ENCODE peak calls at places on chromosome 15, in six cellular contexts. E is thoracic aorta, I is adrenal gland, O is fibroblast of lung, B is lower lobe of right lung, T is endothelial cell of umbilical vein. Z is an unnamed sample.

GRCh38 chr15:40930430-40931299 is 1.5 kb downstream of the DLL4 start:
- DNase-seq in E (no peak), T (peak), O (no peak), B (peak), I (peak), Z (peak)

GRCh38 chr15:34084086-34084485 is 17.6 kb downstream of the EMC7 start:
- DNase-seq in T (no peak), E (no peak), O (peak), B (no peak), I (peak), Z (peak)

GRCh38 chr15:34583399-34584320 is at the start of gene GOLGA8B:
- DNase-seq in B (peak), E (no peak), T (peak), I (peak), O (peak), Z (peak)

GRCh38 chr15:43255376-43255775 is 11.4 kb downstream of the TGM5 start:
- DNase-seq in T (no peak), I (no peak), B (no peak), E (no peak), O (no peak), Z (no peak)

GRCh38 chr15:101549647-101550046 is 60.1 kb upstream of the PCSK6 start:
- DNase-seq in I (no peak), T (no peak), E (no peak), O (no peak), B (no peak), Z (no peak)

GRCh38 chr15:83248151-83248851 is 36.2 kb downstream of the BNC1 start:
- DNase-seq in E (no peak), T (peak), O (peak), I (peak), B (no peak), Z (peak)

GRCh38 chr15:66848666-66849392 is 146.8 kb downstream of the SMAD6 start:
- DNase-seq in E (no peak), B (peak), I (no peak), O (no peak), T (no peak), Z (no peak)

GRCh38 chr15:68334661-68335124 is 57.1 kb downstream of the FEM1B start:
- DNase-seq in I (peak), T (no peak), O (peak), B (no peak), E (peak), Z (peak)

GRCh38 chr15:90219421-90220141 is 14.2 kb downstream of the CIB1 start:
- DNase-seq in E (no peak), I (no peak), O (no peak), B (peak), T (peak), Z (peak)

GRCh38 chr15:57911247-57911646 is 154.3 kb downstream of the ALDH1A2 start:
- DNase-seq in E (no peak), T (peak), B (no peak), I (no peak), O (no peak), Z (peak)

GRCh38 chr15:25860885-25861866 is 2.0 kb downstream of the ATP10A start:
- DNase-seq in I (no peak), O (no peak), E (no peak), T (no peak), B (no peak), Z (no peak)

GRCh38 chr15:65212097-65212496 is 824 bp upstream of the CILP start:
- DNase-seq in O (no peak), I (no peak), T (no peak), E (no peak), B (no peak), Z (no peak)

GRCh38 chr15:36133686-36134085 is 445.7 kb upstream of the CDIN1 start:
- DNase-seq in E (no peak), I (no peak), B (no peak), T (no peak), O (peak), Z (peak)

GRCh38 chr15:72824112-72824511 is 40.6 kb upstream of the ADPGK start:
- DNase-seq in T (no peak), I (no peak), O (no peak), E (no peak), B (no peak), Z (no peak)

GRCh38 chr15:78075490-78076230 is 1.9 kb downstream of the TBC1D2B start:
- DNase-seq in T (peak), E (no peak), O (peak), B (no peak), I (peak), Z (peak)

GRCh38 chr15:64038878-64039277 is 7.4 kb downstream of the DAPK2 start:
- DNase-seq in O (no peak), T (no peak), B (no peak), I (no peak), E (no peak), Z (no peak)

GRCh38 chr15:49428392-49429095 is 5.5 kb downstream of the FGF7 start:
- DNase-seq in E (no peak), O (peak), B (no peak), I (no peak), T (no peak), Z (peak)

GRCh38 chr15:57591237-57591821 is 375 bp upstream of the MYZAP start:
- DNase-seq in I (no peak), B (no peak), T (peak), O (no peak), E (no peak), Z (no peak)

GRCh38 chr15:66387176-66388056 is 704 bp downstream of the MAP2K1 start:
- DNase-seq in T (peak), O (peak), E (peak), I (peak), B (peak), Z (peak)

GRCh38 chr15:42154576-42155355 is 1.7 kb downstream of the PLA2G4F start:
- DNase-seq in B (no peak), T (no peak), E (no peak), I (no peak), O (no peak), Z (no peak)

GRCh38 chr15:79673416-79674123 is 223.2 kb downstream of the MTHFS start:
- DNase-seq in T (no peak), I (no peak), B (no peak), E (no peak), O (peak), Z (peak)

GRCh38 chr15:23035964-23036566 is 3.3 kb downstream of the TUBGCP5 start:
- DNase-seq in O (peak), I (peak), T (peak), B (no peak), E (no peak), Z (peak)

GRCh38 chr15:27127834-27128570 is 157.0 kb downstream of the GABRG3 start:
- DNase-seq in B (no peak), O (no peak), I (no peak), E (no peak), T (no peak), Z (no peak)

GRCh38 chr15:57592426-57592825 is 722 bp downstream of the MYZAP start:
- DNase-seq in I (no peak), O (no peak), B (no peak), T (peak), E (no peak), Z (no peak)

GRCh38 chr15:38533416-38533915 is 31.1 kb downstream of the RASGRP1 start:
- DNase-seq in B (no peak), T (no peak), E (no peak), O (no peak), I (no peak), Z (no peak)
- TF ChIP-seq CTCF in B (no peak), T (no peak), E (no peak), O (no peak), I (no peak), Z (no peak)

DNA sequence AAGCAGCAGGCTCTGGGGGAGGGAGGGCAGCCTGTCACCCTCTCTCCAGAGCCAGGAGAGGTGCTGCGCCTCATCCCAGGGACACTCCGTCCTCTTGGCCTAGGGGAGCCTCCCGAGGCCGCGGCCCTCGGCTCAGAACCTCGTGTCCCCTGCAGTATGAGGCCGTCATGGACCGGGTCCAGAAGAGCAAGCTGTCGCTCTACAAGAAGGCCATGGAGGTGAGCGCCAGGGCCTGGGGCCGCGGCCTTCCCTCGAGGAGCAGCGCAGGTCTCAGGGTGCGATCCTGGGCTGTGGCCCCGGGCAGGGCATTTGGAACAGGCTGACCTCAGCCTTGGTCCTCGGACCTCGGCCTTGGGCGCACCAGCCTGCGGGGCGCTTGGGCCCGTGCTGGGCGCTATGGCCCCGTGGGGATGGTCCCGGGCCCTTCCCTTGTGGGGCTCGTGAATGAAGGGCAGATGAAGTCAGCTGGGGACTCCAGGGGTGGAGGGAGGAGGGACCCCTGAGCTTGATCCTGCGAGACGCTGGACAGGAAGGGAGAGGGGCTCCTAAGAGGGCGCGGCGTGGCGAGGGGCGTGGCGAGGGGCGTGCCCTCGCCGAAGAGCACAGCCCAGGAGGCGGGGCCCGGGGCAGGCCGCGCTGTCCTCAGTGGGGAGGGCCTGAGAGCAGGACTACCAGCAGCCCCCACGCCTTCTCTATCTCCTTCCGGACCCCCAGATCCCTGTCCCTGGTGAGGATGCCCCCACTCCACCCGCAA is 32.9 kb downstream of the PSTPIP1 start:
- DNase-seq in O (no peak), E (no peak), I (peak), T (peak), B (peak), Z (no peak)
- H3K4me3 ChIP-seq in O (no peak), E (no peak), I (no peak), T (no peak), B (peak), Z (peak)

GRCh38 chr15:88661041-88661765 is 22.4 kb downstream of the ISG20 start:
- DNase-seq in E (no peak), T (no peak), I (no peak), O (no peak), B (no peak), Z (no peak)

GRCh38 chr15:88663216-88663615 is 24.4 kb downstream of the ISG20 start:
- DNase-seq in I (peak), B (no peak), O (no peak), T (no peak), E (no peak), Z (no peak)

GRCh38 chr15:88658972-88659931 is 20.4 kb downstream of the ISG20 start:
- DNase-seq in T (peak), B (no peak), I (no peak), O (peak), E (no peak), Z (no peak)

GRCh38 chr15:88661766-88662556 is 23.1 kb downstream of the ISG20 start:
- DNase-seq in O (peak), T (no peak), E (no peak), B (no peak), I (no peak), Z (peak)

DNA sequence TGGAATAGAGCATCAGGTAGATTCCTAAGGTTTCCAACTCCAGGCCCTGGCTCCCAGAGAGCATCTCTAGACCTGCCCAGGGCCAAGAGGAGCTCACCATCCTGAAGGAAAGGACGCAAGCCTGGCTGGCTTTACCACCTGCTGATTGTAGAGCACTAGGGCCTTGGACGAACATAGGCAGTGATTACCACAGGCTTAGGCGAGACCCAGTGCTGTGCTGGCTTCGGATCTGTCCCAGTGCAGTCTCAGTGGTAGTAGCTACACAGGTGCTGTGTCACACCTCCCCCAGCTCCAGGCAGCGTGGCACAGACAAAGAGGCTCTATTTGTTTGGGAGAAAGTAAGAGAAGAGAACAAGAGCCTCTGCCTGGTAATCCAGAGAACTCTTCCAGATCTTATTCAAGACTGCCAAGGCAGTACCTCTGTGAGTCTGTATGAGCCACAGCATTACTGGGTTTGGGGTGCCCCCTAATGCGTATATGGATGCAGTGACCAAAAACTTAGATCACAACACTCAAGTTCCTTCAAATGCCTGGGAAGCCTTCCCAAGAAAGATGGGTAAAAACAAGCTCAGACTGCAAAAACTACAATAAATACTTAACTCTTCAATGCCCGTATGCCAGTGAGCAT is 25.4 kb downstream of the ISG20 start:
- DNase-seq in B (no peak), O (peak), T (peak), E (no peak), I (no peak), Z (peak)
- TF ChIP-seq CTCF in B (peak), O (no peak), T (peak), E (no peak), I (no peak), Z (peak)

GRCh38 chr15:82056900-82057825 is 11.3 kb upstream of the MEX3B start:
- DNase-seq in O (no peak), B (no peak), T (no peak), I (no peak), E (no peak), Z (no peak)
- H3K4me3 ChIP-seq in O (no peak), B (no peak), T (no peak), I (no peak), E (no peak), Z (no peak)

GRCh38 chr15:96463376-96463775 is 132.9 kb downstream of the NR2F2 start:
- DNase-seq in B (no peak), I (no peak), T (no peak), E (no peak), O (no peak), Z (no peak)

GRCh38 chr15:96466548-96466947 is 136.0 kb downstream of the NR2F2 start:
- DNase-seq in E (no peak), B (no peak), I (no peak), T (no peak), O (no peak), Z (no peak)

GRCh38 chr15:96460106-96460505 is 129.6 kb downstream of the NR2F2 start:
- DNase-seq in O (no peak), T (no peak), E (no peak), B (no peak), I (no peak), Z (no peak)

GRCh38 chr15:96457852-96458251 is 127.4 kb downstream of the NR2F2 start:
- DNase-seq in T (no peak), I (no peak), O (peak), B (no peak), E (no peak), Z (peak)

DNA sequence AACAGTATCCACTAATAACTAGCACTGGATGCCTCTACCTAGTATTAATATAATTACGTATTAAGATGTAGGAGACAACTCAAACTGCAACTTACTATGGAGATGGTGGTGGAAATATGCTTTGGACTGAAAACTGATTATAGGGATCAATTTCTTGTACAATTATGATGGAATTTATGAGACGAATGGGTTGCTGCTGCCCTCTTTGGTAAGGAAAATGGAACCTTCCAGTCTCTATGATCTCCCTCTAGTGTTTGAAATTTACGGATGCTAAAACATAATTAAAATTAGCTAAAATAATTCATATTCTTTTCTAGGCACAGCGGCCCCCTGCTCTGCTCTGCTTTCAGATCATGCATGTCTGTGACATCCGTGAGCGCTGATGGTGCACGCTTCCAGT is 132.3 kb downstream of the NR2F2 start:
- DNase-seq in I (no peak), B (no peak), O (peak), T (peak), E (no peak), Z (peak)
- TF ChIP-seq CTCF in I (no peak), B (peak), O (peak), T (peak), E (no peak), Z (peak)

GRCh38 chr15:69990566-69991391 is 106.9 kb downstream of the TLE3 start:
- DNase-seq in E (no peak), O (no peak), B (no peak), I (no peak), T (no peak), Z (no peak)
- H3K4me3 ChIP-seq in E (no peak), O (no peak), B (no peak), I (no peak), T (no peak), Z (no peak)

GRCh38 chr15:54808321-54808720 is 388.4 kb downstream of the RSL24D1 start:
- DNase-seq in I (no peak), B (no peak), T (no peak), E (no peak), O (no peak), Z (no peak)

GRCh38 chr15:54803987-54804386 is 392.8 kb downstream of the RSL24D1 start:
- DNase-seq in T (no peak), E (no peak), I (no peak), B (no peak), O (no peak), Z (no peak)

GRCh38 chr15:54803139-54803808 is 393.5 kb downstream of the RSL24D1 start:
- DNase-seq in I (no peak), B (no peak), T (no peak), O (peak), E (no peak), Z (no peak)
- TF ChIP-seq CTCF in I (no peak), B (no peak), T (no peak), O (no peak), E (no peak), Z (no peak)

DNA sequence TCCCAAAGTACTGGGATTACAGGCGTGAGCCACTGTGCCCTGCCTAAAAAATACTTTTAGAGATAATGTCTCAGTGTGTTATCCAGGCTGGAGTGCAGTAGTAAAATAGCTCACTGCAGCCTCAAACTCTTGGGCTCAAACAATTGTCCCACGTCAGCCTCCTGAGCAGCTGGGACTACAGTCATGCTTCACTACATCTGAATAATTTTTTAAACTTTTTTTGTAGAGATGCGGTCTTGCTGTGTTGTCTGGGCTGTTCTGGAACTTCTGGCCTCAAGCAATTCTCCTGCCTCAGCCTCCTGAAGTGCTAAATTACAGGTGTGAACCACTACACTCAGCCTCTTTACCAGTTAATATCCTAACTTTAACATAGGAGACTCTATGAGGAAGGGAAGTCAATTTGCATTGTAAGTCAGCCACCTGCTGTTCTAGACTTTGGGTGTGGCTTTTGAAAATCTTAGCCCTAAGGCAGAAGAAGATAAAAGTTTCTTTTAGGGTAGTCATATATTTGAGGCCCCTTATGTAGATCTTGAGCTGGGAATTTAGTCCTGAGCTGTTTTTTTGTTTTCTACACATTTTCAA is 78.2 kb upstream of the RASGRP1 start:
- DNase-seq in B (no peak), T (no peak), O (no peak), E (no peak), I (no peak), Z (no peak)
- H3K4me3 ChIP-seq in B (no peak), T (no peak), O (no peak), E (no peak), I (no peak), Z (no peak)

DNA sequence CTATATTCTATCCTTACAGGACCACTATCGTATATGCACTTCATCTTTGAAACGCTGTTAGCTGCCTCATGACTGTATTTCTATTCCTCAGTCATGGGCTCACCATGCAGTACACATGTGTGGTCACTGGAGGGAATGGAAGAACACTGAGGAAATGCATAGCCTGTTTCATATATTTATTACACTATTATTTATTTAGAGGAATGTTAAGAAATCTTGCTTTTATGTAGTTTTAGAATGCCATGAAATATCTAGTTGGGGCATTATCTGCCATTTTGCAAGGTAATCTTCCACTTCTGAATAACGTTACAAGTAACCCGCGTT is 155.7 kb downstream of the IGF1R start:
- DNase-seq in E (no peak), T (no peak), B (no peak), I (no peak), O (no peak), Z (peak)
- TF ChIP-seq CTCF in E (peak), T (no peak), B (no peak), I (no peak), O (no peak), Z (peak)

Z was measured in fibroblast of villous mesenchyme.